ENCODE peak calls at places on chromosome 14, in eight cellular contexts. B is GM23338; C is CD8-positive, alpha-beta memory T cell; I is right cardiac atrium; Q is cardiac muscle cell; P is fibroblast of lung; Y is transverse colon; K is heart right ventricle. J is an unnamed sample.

GRCh38 chr14:75011356-75012097 is 8.8 kb downstream of the EIF2B2 start:
- DNase-seq in C (no peak), B (no peak), K (no peak), P (peak; percentile 82), Y (no peak), Q (peak; percentile 56), I (no peak), J (no peak)

GRCh38 chr14:25841226-25841625 is 756.6 kb downstream of the NOVA1 start:
- DNase-seq in K (no peak), P (peak; percentile 2), B (no peak), Y (no peak), C (no peak), Q (no peak), I (no peak), J (no peak)

GRCh38 chr14:87088588-87088987 is 904.4 kb downstream of the GALC start:
- DNase-seq in Q (no peak), B (no peak), P (no peak), Y (no peak), K (no peak), C (no peak), I (no peak), J (no peak)

GRCh38 chr14:92340938-92341337 is 18.0 kb downstream of the SLC24A4 start:
- DNase-seq in K (no peak), B (no peak), P (no peak), I (no peak), Y (no peak), Q (no peak), C (no peak), J (no peak)

GRCh38 chr14:74405663-74406062 is 20.3 kb downstream of the SYNDIG1L start:
- DNase-seq in Y (no peak), K (no peak), P (no peak), C (no peak), Q (no peak), I (no peak), B (no peak), J (no peak)

GRCh38 chr14:24941719-24942118 is 108.2 kb downstream of the STXBP6 start:
- DNase-seq in K (no peak), B (peak; percentile 33), Q (no peak), C (no peak), Y (peak; percentile 68), I (no peak), P (no peak), J (no peak)

GRCh38 chr14:28772613-28773012 is 6.0 kb downstream of the FOXG1 start:
- DNase-seq in Q (no peak), B (no peak), Y (no peak), K (no peak), C (no peak), P (peak; percentile 25), I (no peak), J (no peak)

GRCh38 chr14:32417956-32418552 is 89.0 kb downstream of the AKAP6 start:
- DNase-seq in B (no peak), C (no peak), K (peak; percentile 34), I (peak; percentile 36), P (peak; percentile 79), Q (peak; percentile 76), Y (peak; percentile 40), J (no peak)

DNA sequence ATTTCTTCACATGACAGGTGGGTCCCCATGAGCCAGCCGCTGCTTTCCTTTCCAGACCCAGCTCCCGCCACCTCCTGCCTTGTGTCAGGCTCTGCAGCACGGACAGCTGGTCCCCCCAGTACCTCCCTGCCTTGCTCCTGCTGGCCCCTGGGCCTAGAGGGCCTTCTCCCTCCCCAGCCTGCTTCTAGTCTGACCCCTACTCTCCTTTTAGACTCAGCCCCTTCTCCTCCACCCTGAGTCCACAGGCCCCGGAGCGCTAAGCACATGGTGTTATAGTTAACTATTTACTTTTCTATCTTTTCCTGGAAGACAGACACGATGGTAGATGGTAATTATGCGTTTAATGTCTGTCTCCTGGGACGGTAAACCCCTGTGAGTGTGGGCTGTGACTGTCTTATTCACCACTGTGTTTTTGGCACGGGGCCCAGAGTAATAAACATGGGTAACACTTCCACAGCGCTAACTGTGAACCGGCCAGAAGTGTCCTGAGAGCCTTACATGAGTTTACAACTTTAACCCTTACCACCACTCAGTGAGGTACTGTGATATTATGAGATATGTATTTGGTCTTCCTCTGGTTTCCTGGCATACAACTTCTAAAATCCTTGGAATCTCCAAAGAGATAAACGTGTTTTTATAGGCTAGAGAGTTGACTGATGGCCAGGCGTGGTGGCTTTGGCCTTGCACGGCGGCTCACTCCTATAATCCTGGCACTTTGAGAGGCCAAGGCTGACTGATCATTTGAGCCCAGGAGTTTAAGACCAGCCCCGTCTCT is 41.2 kb downstream of the DGLUCY start:
- DNase-seq in C (no peak), I (no peak), P (peak; percentile 81), B (no peak), Q (peak; percentile 78), Y (peak; percentile 92), K (peak; percentile 57), J (no peak)
- H3K4me1 ChIP-seq in C (no peaks in the 10 kb centered on the region), I (peaks cover 6% of the 10 kb centered on the region), P (peaks cover 2% of the 10 kb centered on the region), B (no peaks in the 10 kb centered on the region), Q (peaks cover 3% of the 10 kb centered on the region), Y (peaks cover 65% of the 10 kb centered on the region), K (peaks cover 39% of the 10 kb centered on the region), J (no peaks in the 10 kb centered on the region)

GRCh38 chr14:22478670-22479069 is 110.4 kb downstream of the DAD1 start:
- DNase-seq in K (peak; percentile 53), C (no peak), P (peak; percentile 41), B (no peak), Y (no peak), Q (peak; percentile 79), I (peak; percentile 69), J (no peak)
- H3K27ac ChIP-seq in K (peak overlapping the region; percentile 10), C (no peak overlapping the region), P (no peak overlapping the region), B (no peak overlapping the region), Y (no peak overlapping the region), Q (no peak overlapping the region), I (no peak overlapping the region), J (no peak overlapping the region)

GRCh38 chr14:68140111-68140741 is 320.6 kb downstream of the RAD51B start:
- DNase-seq in I (no peak), Y (peak; percentile 59), Q (peak; percentile 93), B (peak; percentile 49), P (peak; percentile 100), K (peak; percentile 72), C (no peak), J (no peak)

GRCh38 chr14:68140801-68141200 is 321.2 kb downstream of the RAD51B start:
- DNase-seq in K (no peak), P (no peak), C (no peak), Q (no peak), I (no peak), Y (no peak), B (no peak), J (no peak)

GRCh38 chr14:68135566-68135965 is 316.0 kb downstream of the RAD51B start:
- DNase-seq in K (no peak), P (peak; percentile 86), C (no peak), Q (no peak), B (no peak), I (no peak), Y (no peak), J (no peak)

GRCh38 chr14:68139466-68140110 is 320.0 kb downstream of the RAD51B start:
- DNase-seq in P (no peak), B (no peak), C (no peak), Q (no peak), K (no peak), I (no peak), Y (no peak), J (no peak)

DNA sequence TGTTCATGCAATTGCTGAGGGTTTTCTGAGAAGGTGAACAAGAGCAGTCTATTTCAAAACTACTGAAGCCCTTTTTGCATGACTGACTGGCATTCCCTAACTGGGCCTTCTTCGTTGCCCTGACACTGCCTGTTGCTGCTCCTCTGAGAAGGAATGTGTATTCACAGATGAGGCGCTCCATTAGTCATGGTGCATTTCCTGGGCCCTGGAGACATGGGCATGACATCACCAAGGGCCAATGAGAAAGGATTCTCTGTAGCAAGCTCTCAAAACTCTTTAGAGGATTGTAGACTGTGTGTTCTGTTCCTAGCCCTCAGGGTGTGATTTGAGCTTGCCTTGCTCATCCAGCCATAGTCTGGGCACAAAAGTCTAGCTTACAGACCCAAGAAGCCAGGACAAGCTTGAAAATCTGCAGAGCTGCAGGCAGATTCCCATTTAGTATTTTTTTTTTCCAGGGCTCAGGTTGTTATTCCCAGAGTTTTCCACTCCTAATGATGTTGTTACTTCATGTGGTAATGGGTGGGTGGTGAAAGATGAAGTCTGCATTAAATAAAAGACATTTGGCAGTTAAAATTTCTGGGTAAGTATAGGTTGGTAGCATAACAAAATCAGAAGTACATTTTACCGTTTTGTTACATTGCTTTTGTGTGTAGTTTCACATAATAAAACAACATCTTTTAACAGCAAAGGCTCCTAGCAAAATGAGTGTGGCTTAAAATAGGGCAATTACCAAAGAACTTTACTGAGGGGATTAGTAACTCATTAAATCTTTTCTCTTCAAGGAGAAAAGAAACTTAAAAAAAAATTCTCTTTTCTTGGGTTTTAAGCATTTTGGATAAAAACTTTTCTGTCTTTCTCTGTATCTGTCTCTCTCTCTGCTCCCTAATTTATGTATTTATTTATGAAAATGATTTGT is 318.4 kb downstream of the RAD51B start:
- DNase-seq in C (no peak), I (no peak), Q (peak; percentile 89), P (peak; percentile 99), Y (peak; percentile 36), B (peak; percentile 95), K (peak; percentile 6), J (no peak)
- H3K4me1 ChIP-seq in C (no peaks in the 10 kb centered on the region), I (peaks cover 5% of the 10 kb centered on the region), Q (peaks cover 20% of the 10 kb centered on the region), P (peaks cover 17% of the 10 kb centered on the region), Y (peaks cover 51% of the 10 kb centered on the region), B (peaks cover 13% of the 10 kb centered on the region), K (peaks cover 25% of the 10 kb centered on the region), J (no peaks in the 10 kb centered on the region)

DNA sequence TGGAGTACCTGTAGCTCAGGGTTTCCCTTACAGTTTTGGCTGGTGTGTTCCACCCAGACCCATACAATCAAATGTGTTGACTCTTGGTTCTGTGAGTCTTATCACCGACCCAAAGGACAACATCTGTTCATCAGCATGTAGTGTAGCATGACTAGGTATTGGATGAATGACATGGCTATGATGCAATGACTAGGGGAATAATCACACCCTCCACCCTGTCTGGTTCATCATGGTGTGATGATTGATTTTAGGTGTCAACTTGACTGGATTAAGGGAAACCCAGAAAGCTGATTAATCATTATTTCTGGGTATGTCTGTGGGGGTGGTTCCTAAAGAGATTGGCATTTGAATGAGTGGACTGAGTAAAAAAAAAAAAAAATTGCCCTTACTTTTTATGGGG is 311.3 kb downstream of the DPF3 start:
- DNase-seq in C (no peak), K (no peak), B (no peak), P (no peak), I (no peak), Y (no peak), Q (no peak), J (no peak)
- H3K27ac ChIP-seq in C (no peak overlapping the region), K (no peak overlapping the region), B (no peak overlapping the region), P (no peak overlapping the region), I (no peak overlapping the region), Y (no peak overlapping the region), Q (no peak overlapping the region), J (no peak overlapping the region)

DNA sequence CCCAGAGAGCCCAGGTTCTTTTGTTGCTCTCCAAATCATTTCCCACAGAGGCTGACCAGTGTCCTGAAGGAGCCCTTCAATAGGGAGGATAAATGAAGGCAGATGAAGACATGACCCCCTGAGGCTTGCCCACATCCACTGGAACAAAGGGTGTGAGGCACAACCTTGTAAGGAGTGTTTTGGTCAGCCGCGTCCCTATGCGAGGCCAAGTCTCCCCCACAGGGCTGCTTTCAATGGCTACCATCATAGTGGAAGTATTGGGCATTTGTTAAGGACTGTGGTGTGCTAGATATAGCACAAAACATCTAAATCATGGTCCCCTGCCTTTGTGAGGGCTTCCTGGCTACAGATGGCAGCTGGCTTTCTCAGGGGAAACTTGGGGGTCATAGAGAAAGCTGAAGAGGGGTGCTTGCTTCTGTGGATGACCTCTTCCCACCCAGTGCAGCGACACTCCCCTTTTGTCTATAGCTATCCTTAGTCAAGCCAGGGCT is 315.9 kb downstream of the ZFP36L1 start:
- DNase-seq in P (no peak), Q (no peak), B (no peak), I (no peak), Y (no peak), C (no peak), K (no peak), J (no peak)
- H3K4me1 ChIP-seq in P (peaks cover 13% of the 10 kb centered on the region), Q (peaks cover 30% of the 10 kb centered on the region), B (peaks cover 26% of the 10 kb centered on the region), I (peaks cover 7% of the 10 kb centered on the region), Y (peaks cover 8% of the 10 kb centered on the region), C (peaks cover 11% of the 10 kb centered on the region), K (peaks cover 19% of the 10 kb centered on the region), J (no peaks in the 10 kb centered on the region)

J was measured in effector memory CD4-positive, alpha-beta T cell.